ENCODE peak calls at places on chromosomes 6 and 20, in nine cellular contexts. One of them, this sample, is unnamed.

GRCh38 chr6:138454976-138455706 is 44.2 kb downstream of the NHSL1 start:
- DNase-seq in C1 segment of cervical spinal cord: no peak
- DNase-seq in activated CD4-positive, alpha-beta T cell treated with anti-CD3 and anti-CD28 coated beads for 24 hours: peak; percentile 21
- DNase-seq in GM19239: no peak
- DNase-seq in CD8-positive, alpha-beta T cell: peak; percentile 61
- DNase-seq in neural crest cell: no peak
- DNase-seq in pons: no peak
- DNase-seq in NCI-H748 treated with DMSO at 0.1 percent for 48 hours: no peak
- DNase-seq in NAMALWA: no peak
- DNase-seq in this sample: no peak

GRCh38 chr6:11921017-11921438 is 91.1 kb upstream of the HIVEP1 start:
- DNase-seq in CD8-positive, alpha-beta T cell: no peak
- DNase-seq in NAMALWA: no peak
- DNase-seq in NCI-H748 treated with DMSO at 0.1 percent for 48 hours: no peak
- DNase-seq in neural crest cell: no peak
- DNase-seq in pons: peak; percentile 14
- DNase-seq in activated CD4-positive, alpha-beta T cell treated with anti-CD3 and anti-CD28 coated beads for 24 hours: no peak
- DNase-seq in GM19239: no peak
- DNase-seq in C1 segment of cervical spinal cord: no peak
- DNase-seq in this sample: no peak

GRCh38 chr20:9185511-9185910 is 116.6 kb downstream of the PLCB4 start:
- DNase-seq in CD8-positive, alpha-beta T cell: no peak
- DNase-seq in GM19239: no peak
- DNase-seq in C1 segment of cervical spinal cord: no peak
- DNase-seq in NAMALWA: no peak
- DNase-seq in activated CD4-positive, alpha-beta T cell treated with anti-CD3 and anti-CD28 coated beads for 24 hours: no peak
- DNase-seq in pons: no peak
- DNase-seq in NCI-H748 treated with DMSO at 0.1 percent for 48 hours: peak; percentile 92
- DNase-seq in neural crest cell: no peak
- DNase-seq in this sample: no peak

GRCh38 chr20:2285618-2286017 is 10.2 kb upstream of the TGM3 start:
- DNase-seq in C1 segment of cervical spinal cord: no peak
- DNase-seq in neural crest cell: no peak
- DNase-seq in activated CD4-positive, alpha-beta T cell treated with anti-CD3 and anti-CD28 coated beads for 24 hours: no peak
- DNase-seq in GM19239: no peak
- DNase-seq in CD8-positive, alpha-beta T cell: no peak
- DNase-seq in NCI-H748 treated with DMSO at 0.1 percent for 48 hours: no peak
- DNase-seq in pons: no peak
- DNase-seq in NAMALWA: no peak
- DNase-seq in this sample: no peak

GRCh38 chr20:3658019-3658707 is 5.0 kb downstream of the GFRA4 start:
- DNase-seq in pons: no peak
- DNase-seq in CD8-positive, alpha-beta T cell: peak; percentile 23
- DNase-seq in NAMALWA: no peak
- DNase-seq in neural crest cell: no peak
- DNase-seq in NCI-H748 treated with DMSO at 0.1 percent for 48 hours: no peak
- DNase-seq in activated CD4-positive, alpha-beta T cell treated with anti-CD3 and anti-CD28 coated beads for 24 hours: no peak
- DNase-seq in C1 segment of cervical spinal cord: no peak
- DNase-seq in GM19239: no peak
- DNase-seq in this sample: no peak

GRCh38 chr6:142783499-142783898 is 161.5 kb downstream of the HIVEP2 start:
- DNase-seq in CD8-positive, alpha-beta T cell: no peak
- DNase-seq in activated CD4-positive, alpha-beta T cell treated with anti-CD3 and anti-CD28 coated beads for 24 hours: no peak
- DNase-seq in pons: no peak
- DNase-seq in NCI-H748 treated with DMSO at 0.1 percent for 48 hours: no peak
- DNase-seq in GM19239: no peak
- DNase-seq in neural crest cell: no peak
- DNase-seq in NAMALWA: no peak
- DNase-seq in C1 segment of cervical spinal cord: no peak
- DNase-seq in this sample: no peak

GRCh38 chr6:93416575-93417420 is 2.6 kb downstream of the EPHA7 start:
- DNase-seq in pons: no peak
- DNase-seq in activated CD4-positive, alpha-beta T cell treated with anti-CD3 and anti-CD28 coated beads for 24 hours: no peak
- DNase-seq in NCI-H748 treated with DMSO at 0.1 percent for 48 hours: peak; percentile 82
- DNase-seq in GM19239: no peak
- DNase-seq in neural crest cell: peak; percentile 48
- DNase-seq in NAMALWA: no peak
- DNase-seq in C1 segment of cervical spinal cord: peak; percentile 41
- DNase-seq in CD8-positive, alpha-beta T cell: no peak
- DNase-seq in this sample: peak; percentile 9

GRCh38 chr20:21767739-21768223 is 62.3 kb downstream of the PAX1 start:
- DNase-seq in GM19239: no peak
- DNase-seq in NCI-H748 treated with DMSO at 0.1 percent for 48 hours: no peak
- DNase-seq in C1 segment of cervical spinal cord: no peak
- DNase-seq in pons: no peak
- DNase-seq in activated CD4-positive, alpha-beta T cell treated with anti-CD3 and anti-CD28 coated beads for 24 hours: no peak
- DNase-seq in NAMALWA: no peak
- DNase-seq in neural crest cell: peak; percentile 56
- DNase-seq in CD8-positive, alpha-beta T cell: no peak
- DNase-seq in this sample: no peak

GRCh38 chr6:2749972-2750600 is 636 bp downstream of the MYLK4 start:
- DNase-seq in neural crest cell: peak; percentile 71
- DNase-seq in C1 segment of cervical spinal cord: no peak
- DNase-seq in CD8-positive, alpha-beta T cell: peak; percentile 78
- DNase-seq in activated CD4-positive, alpha-beta T cell treated with anti-CD3 and anti-CD28 coated beads for 24 hours: peak; percentile 65
- DNase-seq in NAMALWA: peak; percentile 73
- DNase-seq in GM19239: no peak
- DNase-seq in NCI-H748 treated with DMSO at 0.1 percent for 48 hours: peak; percentile 84
- DNase-seq in pons: peak; percentile 85
- DNase-seq in this sample: no peak

GRCh38 chr6:7215798-7216231 is 97.2 kb downstream of the SSR1 start:
- DNase-seq in neural crest cell: no peak
- DNase-seq in activated CD4-positive, alpha-beta T cell treated with anti-CD3 and anti-CD28 coated beads for 24 hours: no peak
- DNase-seq in CD8-positive, alpha-beta T cell: no peak
- DNase-seq in GM19239: no peak
- DNase-seq in NAMALWA: no peak
- DNase-seq in pons: no peak
- DNase-seq in NCI-H748 treated with DMSO at 0.1 percent for 48 hours: no peak
- DNase-seq in C1 segment of cervical spinal cord: no peak
- DNase-seq in this sample: no peak

GRCh38 chr6:40358473-40359460 is 228.4 kb downstream of the LRFN2 start:
- DNase-seq in GM19239: no peak
- DNase-seq in NAMALWA: no peak
- DNase-seq in pons: no peak
- DNase-seq in C1 segment of cervical spinal cord: no peak
- DNase-seq in activated CD4-positive, alpha-beta T cell treated with anti-CD3 and anti-CD28 coated beads for 24 hours: no peak
- DNase-seq in NCI-H748 treated with DMSO at 0.1 percent for 48 hours: no peak
- DNase-seq in CD8-positive, alpha-beta T cell: no peak
- DNase-seq in neural crest cell: no peak
- DNase-seq in this sample: no peak

GRCh38 chr6:163772701-163773100 is 358.2 kb downstream of the QKI start:
- DNase-seq in neural crest cell: no peak
- DNase-seq in activated CD4-positive, alpha-beta T cell treated with anti-CD3 and anti-CD28 coated beads for 24 hours: no peak
- DNase-seq in CD8-positive, alpha-beta T cell: no peak
- DNase-seq in C1 segment of cervical spinal cord: no peak
- DNase-seq in NCI-H748 treated with DMSO at 0.1 percent for 48 hours: no peak
- DNase-seq in GM19239: no peak
- DNase-seq in pons: no peak
- DNase-seq in NAMALWA: no peak
- DNase-seq in this sample: no peak

GRCh38 chr6:135212020-135212806 is 31.1 kb downstream of the MYB start:
- DNase-seq in C1 segment of cervical spinal cord: no peak
- DNase-seq in NAMALWA: no peak
- DNase-seq in pons: no peak
- DNase-seq in neural crest cell: no peak
- DNase-seq in NCI-H748 treated with DMSO at 0.1 percent for 48 hours: no peak
- DNase-seq in GM19239: no peak
- DNase-seq in activated CD4-positive, alpha-beta T cell treated with anti-CD3 and anti-CD28 coated beads for 24 hours: no peak
- DNase-seq in CD8-positive, alpha-beta T cell: no peak
- DNase-seq in this sample: no peak

GRCh38 chr20:37539956-37540455 is 12.3 kb upstream of the BLCAP start:
- DNase-seq in neural crest cell: no peak
- DNase-seq in pons: no peak
- DNase-seq in activated CD4-positive, alpha-beta T cell treated with anti-CD3 and anti-CD28 coated beads for 24 hours: no peak
- DNase-seq in CD8-positive, alpha-beta T cell: no peak
- DNase-seq in C1 segment of cervical spinal cord: no peak
- DNase-seq in GM19239: no peak
- DNase-seq in NAMALWA: no peak
- DNase-seq in NCI-H748 treated with DMSO at 0.1 percent for 48 hours: no peak
- DNase-seq in this sample: no peak

GRCh38 chr6:140285471-140285870 is 911.0 kb upstream of the CITED2 start:
- DNase-seq in neural crest cell: no peak
- DNase-seq in pons: no peak
- DNase-seq in GM19239: no peak
- DNase-seq in C1 segment of cervical spinal cord: no peak
- DNase-seq in activated CD4-positive, alpha-beta T cell treated with anti-CD3 and anti-CD28 coated beads for 24 hours: no peak
- DNase-seq in CD8-positive, alpha-beta T cell: no peak
- DNase-seq in NAMALWA: no peak
- DNase-seq in NCI-H748 treated with DMSO at 0.1 percent for 48 hours: no peak
- DNase-seq in this sample: no peak

This sample was measured in GM12892.